ENCODE peak calls at places on chromosomes 12 and 14, in ten cellular contexts. T, I, G, J, Y, H, S, C, L and P are unnamed samples.

GRCh38 chr12:106051853-106052531 is 86.8 kb downstream of the NUAK1 start:
- DNase-seq in S (no peak), T (no peak), I (no peak), J (no peak), G (no peak), H (no peak), Y (no peak), L (no peak), C (no peak), P (no peak)

GRCh38 chr12:40515041-40515825 is 177.0 kb upstream of the CNTN1 start:
- DNase-seq in G (no peak), L (peak; percentile 16), T (no peak), J (peak; percentile 1), S (no peak), H (no peak), C (no peak), Y (no peak), I (peak; percentile 18), P (no peak)

GRCh38 chr14:58969951-58970751 is 218.3 kb upstream of the DAAM1 start:
- DNase-seq in T (peak; percentile 44), I (no peak), J (peak; percentile 65), C (no peak), H (no peak), L (no peak), G (no peak), Y (no peak), S (peak; percentile 21), P (no peak)

GRCh38 chr12:83040339-83040738 is 353.6 kb downstream of the TMTC2 start:
- DNase-seq in S (no peak), C (no peak), H (no peak), T (peak; percentile 11), J (no peak), Y (no peak), L (no peak), I (no peak), G (no peak), P (no peak)

GRCh38 chr14:49546766-49547165 is 39.4 kb downstream of the RPS29 start:
- DNase-seq in S (no peak), C (no peak), I (no peak), H (no peak), T (no peak), L (no peak), J (peak; percentile 14), G (no peak), Y (no peak), P (no peak)

GRCh38 chr12:45745861-45746277 is 16.4 kb downstream of the ARID2 start:
- DNase-seq in T (peak; percentile 53), Y (no peak), C (no peak), L (no peak), G (no peak), I (no peak), H (no peak), S (no peak), J (peak; percentile 59), P (no peak)

GRCh38 chr12:124273630-124274029 is 21.3 kb upstream of the RFLNA start:
- DNase-seq in G (no peak), T (peak; percentile 45), S (peak; percentile 30), J (peak; percentile 68), C (no peak), H (no peak), Y (no peak), L (peak; percentile 90), I (no peak), P (no peak)

GRCh38 chr14:71803539-71804260 is 128.5 kb upstream of the RGS6 start:
- DNase-seq in C (no peak), L (no peak), Y (no peak), S (no peak), G (no peak), J (peak; percentile 65), T (peak; percentile 24), H (no peak), I (peak; percentile 66), P (peak; percentile 30)

GRCh38 chr12:85866929-85867776 is 6.9 kb upstream of the NTS start:
- DNase-seq in T (peak; percentile 82), J (peak; percentile 82), H (peak; percentile 52), I (peak; percentile 67), Y (peak; percentile 65), G (no peak), C (no peak), S (no peak), L (peak; percentile 20), P (peak; percentile 13)

GRCh38 chr14:35879141-35879648 is 53.1 kb downstream of the BRMS1L start:
- DNase-seq in G (no peak), L (no peak), C (no peak), I (no peak), Y (no peak), H (no peak), S (no peak), J (peak; percentile 59), T (peak; percentile 38), P (no peak)
- H3K4me3 ChIP-seq in G (no peak overlapping the region), L (no peak overlapping the region), C (no peak overlapping the region), I (no peak overlapping the region), Y (no peak overlapping the region), H (no peak overlapping the region), S (no peak overlapping the region), J (no peak overlapping the region), T (no peak overlapping the region), P (peak overlapping the region; percentile 11)

DNA sequence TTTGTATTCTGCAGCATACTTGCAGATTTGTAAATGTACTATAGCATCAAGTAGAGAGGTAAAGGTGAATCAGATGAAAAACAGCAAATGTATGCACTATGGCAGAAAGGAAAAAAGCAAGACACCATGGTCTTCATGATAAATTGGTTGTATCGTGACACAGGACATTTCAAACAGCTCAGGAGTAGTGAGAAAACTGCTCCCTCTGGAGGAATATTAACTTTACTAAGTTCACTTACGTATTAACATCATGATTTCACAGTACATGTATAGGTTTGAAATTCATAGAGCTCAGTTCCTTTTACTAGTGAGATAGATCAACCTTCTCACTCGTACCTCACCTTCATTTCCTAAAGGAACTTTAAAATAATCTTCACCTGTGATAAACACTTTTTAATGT is 6.5 kb downstream of the MBIP start:
- DNase-seq in S (no peak), I (no peak), T (peak; percentile 10), H (no peak), L (no peak), J (no peak), C (no peak), Y (no peak), G (no peak), P (no peak)
- TF ChIP-seq CTCF in S (no peak), I (no peak), T (no peak), H (no peak), L (no peak), J (no peak), C (no peak), Y (no peak), G (no peak), P (no peak)

GRCh38 chr12:92341333-92341691 is 195.7 kb upstream of the BTG1 start:
- DNase-seq in L (no peak), S (no peak), C (no peak), Y (no peak), G (no peak), T (peak; percentile 21), H (no peak), I (no peak), J (no peak), P (no peak)

GRCh38 chr12:92340003-92340402 is 194.4 kb upstream of the BTG1 start:
- DNase-seq in H (no peak), I (no peak), G (no peak), L (no peak), C (no peak), Y (no peak), S (no peak), T (no peak), J (no peak), P (no peak)

GRCh38 chr12:92339198-92339821 is 193.7 kb upstream of the BTG1 start:
- DNase-seq in L (no peak), S (no peak), G (no peak), Y (no peak), C (no peak), I (no peak), J (no peak), H (no peak), T (no peak), P (no peak)

GRCh38 chr12:92342574-92342973 is 196.9 kb upstream of the BTG1 start:
- DNase-seq in C (no peak), L (no peak), H (no peak), I (no peak), G (no peak), S (no peak), J (no peak), Y (no peak), T (no peak), P (no peak)

DNA sequence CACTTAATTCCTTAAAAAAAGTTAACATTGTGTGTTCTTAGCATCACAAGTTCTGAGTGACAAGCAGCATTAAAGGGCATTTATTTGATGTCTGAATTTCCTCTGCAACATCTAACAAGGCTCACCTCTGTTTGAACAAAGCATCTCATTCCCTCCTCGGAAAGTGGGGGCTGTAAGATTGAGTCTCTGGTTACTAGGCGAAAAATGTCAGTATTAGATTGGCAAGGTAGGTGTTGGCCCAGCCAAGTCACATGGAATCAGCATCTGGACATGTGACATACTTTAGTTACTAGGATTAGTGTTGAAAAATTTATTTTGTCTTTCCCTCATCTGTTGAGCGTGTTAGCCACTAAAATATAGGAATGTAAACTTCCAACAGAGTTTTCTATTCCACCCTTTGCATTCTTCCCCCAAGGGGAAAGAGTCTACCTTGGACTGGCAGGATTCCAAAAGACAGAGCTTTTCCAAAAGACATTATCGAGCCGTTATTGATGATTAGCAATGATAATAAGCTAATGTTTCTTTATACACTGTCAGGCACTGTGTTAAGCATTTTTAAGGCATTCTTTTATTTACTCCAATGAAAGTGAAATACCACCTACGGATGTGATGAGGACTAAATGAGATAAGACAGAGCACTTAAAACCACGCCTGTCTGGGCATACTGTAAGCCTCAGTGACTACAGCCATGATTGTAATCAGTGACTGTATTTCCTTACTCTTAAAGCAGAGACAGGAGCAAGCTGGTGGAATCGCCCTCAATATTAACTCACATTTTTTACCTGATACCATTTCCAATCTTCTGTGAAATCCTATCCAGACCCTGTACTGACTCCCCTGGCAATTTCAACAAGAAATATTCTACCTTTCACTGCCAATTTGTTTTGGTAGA is 195.0 kb upstream of the BTG1 start:
- DNase-seq in Y (no peak), I (no peak), H (no peak), T (peak; percentile 21), J (no peak), L (no peak), S (no peak), G (no peak), C (no peak), P (no peak)
- H3K4me3 ChIP-seq in Y (no peak overlapping the region), I (no peak overlapping the region), H (no peak overlapping the region), T (no peak overlapping the region), J (no peak overlapping the region), L (no peak overlapping the region), S (peak overlapping the region; percentile 45), G (no peak overlapping the region), C (peak overlapping the region; percentile 3), P (no peak overlapping the region)

DNA sequence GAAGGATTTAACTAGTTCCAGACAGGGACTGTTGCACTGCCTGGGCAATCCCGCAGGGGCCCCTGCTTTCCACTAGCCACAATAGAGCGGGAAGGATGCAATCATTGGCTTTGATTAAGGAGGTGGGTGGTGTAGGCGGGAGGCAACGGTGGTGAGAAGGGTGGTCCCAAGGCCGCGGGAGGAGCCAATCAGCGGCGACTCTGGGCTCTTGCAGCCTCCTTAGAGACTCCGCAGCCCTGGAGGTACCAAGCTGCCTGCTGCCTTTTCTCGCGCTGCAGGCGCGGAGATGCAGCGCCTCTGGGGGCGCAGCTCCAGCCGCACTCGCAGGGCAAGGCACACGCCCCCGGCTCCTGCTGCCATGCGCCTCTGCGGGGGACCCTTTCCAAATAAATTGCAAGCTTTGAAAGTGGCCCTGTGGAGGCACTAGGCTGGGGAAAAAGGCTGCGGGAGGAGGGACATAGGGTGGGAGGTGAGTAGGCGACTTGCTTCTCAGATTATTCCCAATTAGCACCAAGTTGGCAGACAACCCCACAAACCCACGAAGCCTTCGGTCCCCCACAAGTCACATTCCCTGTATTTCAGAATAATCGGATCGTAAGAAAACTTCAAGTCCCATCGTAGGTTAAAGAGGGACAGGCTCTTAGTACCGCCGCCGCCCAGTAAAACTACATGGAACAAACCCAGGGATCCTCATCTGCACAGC is 860 bp upstream of the KCNA1 start:
- DNase-seq in S (no peak), I (peak; percentile 57), C (no peak), H (no peak), Y (no peak), G (no peak), J (no peak), L (peak; percentile 51), T (no peak), P (no peak)
- TF ChIP-seq CTCF in S (peak; percentile 45), I (peak; percentile 54), C (no peak), H (no peak), Y (no peak), G (no peak), J (no peak), L (peak; percentile 71), T (peak; percentile 21), P (no peak)